ENCODE peak calls at places on chromosomes 3 and 15, in five cellular contexts. One of them, this sample, is unnamed.

GRCh38 chr3:134483195-134483890 is 2.4 kb downstream of the ANAPC13 start:
- DNase-seq in RWPE1: peak; percentile 59
- DNase-seq in H9: no peak
- DNase-seq in GM12865: no peak
- DNase-seq in neural progenitor cell: no peak
- DNase-seq in this sample: no peak

GRCh38 chr3:191345334-191345733 is 15.0 kb upstream of the UTS2B start:
- DNase-seq in GM12865: no peak
- DNase-seq in RWPE1: no peak
- DNase-seq in H9: no peak
- DNase-seq in neural progenitor cell: no peak
- DNase-seq in this sample: no peak

GRCh38 chr15:75063338-75063737 is 39.9 kb downstream of the PPCDC start:
- DNase-seq in neural progenitor cell: no peak
- DNase-seq in GM12865: no peak
- DNase-seq in RWPE1: no peak
- DNase-seq in H9: no peak
- DNase-seq in this sample: no peak

GRCh38 chr3:132550579-132551305 is 46.3 kb upstream of the ACKR4 start:
- DNase-seq in neural progenitor cell: no peak
- DNase-seq in RWPE1: no peak
- DNase-seq in H9: no peak
- DNase-seq in GM12865: no peak
- DNase-seq in this sample: no peak

GRCh38 chr15:82830427-82831173 is 21.2 kb downstream of the WHAMM start:
- DNase-seq in RWPE1: no peak
- DNase-seq in H9: no peak
- DNase-seq in neural progenitor cell: no peak
- DNase-seq in GM12865: peak; percentile 86
- DNase-seq in this sample: no peak

GRCh38 chr3:171374661-171375285 is 85.4 kb downstream of the TNIK start:
- DNase-seq in GM12865: no peak
- DNase-seq in RWPE1: no peak
- DNase-seq in neural progenitor cell: no peak
- DNase-seq in H9: no peak
- DNase-seq in this sample: no peak

GRCh38 chr3:194756460-194757355 is 71.0 kb downstream of the FAM43A start:
- DNase-seq in neural progenitor cell: no peak
- DNase-seq in GM12865: no peak
- DNase-seq in RWPE1: no peak
- DNase-seq in H9: no peak
- DNase-seq in this sample: no peak

GRCh38 chr3:177633671-177634207 is 436.5 kb upstream of the TBL1XR1 start:
- DNase-seq in RWPE1: no peak
- DNase-seq in neural progenitor cell: no peak
- DNase-seq in GM12865: no peak
- DNase-seq in H9: no peak
- DNase-seq in this sample: no peak

GRCh38 chr15:71471347-71471746 is 339.0 kb upstream of the NR2E3 start:
- DNase-seq in GM12865: peak; percentile 69
- DNase-seq in RWPE1: peak; percentile 73
- DNase-seq in H9: no peak
- DNase-seq in neural progenitor cell: no peak
- DNase-seq in this sample: no peak

GRCh38 chr3:112610121-112610520 is 30.8 kb downstream of the CCDC80 start:
- DNase-seq in H9: no peak
- DNase-seq in RWPE1: no peak
- DNase-seq in GM12865: no peak
- DNase-seq in neural progenitor cell: no peak
- DNase-seq in this sample: no peak

GRCh38 chr15:65028921-65029735 is at the start of gene MTFMT:
- DNase-seq in neural progenitor cell: peak; percentile 93
- DNase-seq in H9: peak; percentile 89
- DNase-seq in RWPE1: peak; percentile 98
- DNase-seq in GM12865: peak; percentile 90
- DNase-seq in this sample: peak; percentile 84

GRCh38 chr15:101149864-101150722 is 101.8 kb downstream of the CHSY1 start:
- DNase-seq in neural progenitor cell: no peak
- DNase-seq in GM12865: no peak
- DNase-seq in H9: no peak
- DNase-seq in RWPE1: no peak
- DNase-seq in this sample: no peak

GRCh38 chr3:63559884-63560283 is 92.6 kb upstream of the SNTN start:
- DNase-seq in H9: no peak
- DNase-seq in RWPE1: no peak
- DNase-seq in GM12865: no peak
- DNase-seq in neural progenitor cell: no peak
- DNase-seq in this sample: no peak

GRCh38 chr3:52379610-52380009 is 63.5 kb downstream of the DNAH1 start:
- DNase-seq in H9: no peak
- DNase-seq in neural progenitor cell: no peak
- DNase-seq in GM12865: no peak
- DNase-seq in RWPE1: no peak
- DNase-seq in this sample: no peak

GRCh38 chr15:51132384-51133139 is 37.9 kb upstream of the TNFAIP8L3 start:
- DNase-seq in RWPE1: peak; percentile 63
- DNase-seq in neural progenitor cell: peak; percentile 61
- DNase-seq in GM12865: peak; percentile 29
- DNase-seq in H9: peak; percentile 50
- DNase-seq in this sample: no peak

GRCh38 chr3:41202834-41203345 is 3.6 kb downstream of the CTNNB1 start:
- DNase-seq in H9: no peak
- DNase-seq in neural progenitor cell: peak; percentile 32
- DNase-seq in RWPE1: peak; percentile 26
- DNase-seq in GM12865: peak; percentile 58
- DNase-seq in this sample: no peak

GRCh38 chr15:88656760-88657221 is 18.0 kb downstream of the ISG20 start:
- DNase-seq in H9: no peak
- DNase-seq in RWPE1: no peak
- DNase-seq in GM12865: peak; percentile 89
- DNase-seq in neural progenitor cell: no peak
- DNase-seq in this sample: no peak

GRCh38 chr3:104460477-104461406 is 906.0 kb upstream of the ALCAM start:
- DNase-seq in H9: peak; percentile 39
- DNase-seq in neural progenitor cell: peak; percentile 53
- DNase-seq in GM12865: peak; percentile 13
- DNase-seq in RWPE1: peak; percentile 1
- DNase-seq in this sample: no peak

GRCh38 chr3:128864351-128864811 is 15.0 kb upstream of the ACAD9 start:
- DNase-seq in GM12865: no peak
- DNase-seq in H9: no peak
- DNase-seq in neural progenitor cell: peak; percentile 37
- DNase-seq in RWPE1: no peak
- DNase-seq in this sample: no peak

GRCh38 chr3:21846976-21847375 is 96.0 kb upstream of the ZNF385D start:
- DNase-seq in RWPE1: no peak
- DNase-seq in GM12865: no peak
- DNase-seq in neural progenitor cell: no peak
- DNase-seq in H9: no peak
- DNase-seq in this sample: no peak

GRCh38 chr15:58378241-58379085 is 53.3 kb upstream of the LIPC start:
- DNase-seq in neural progenitor cell: no peak
- DNase-seq in RWPE1: no peak
- DNase-seq in GM12865: no peak
- DNase-seq in H9: no peak
- DNase-seq in this sample: no peak

GRCh38 chr3:182508896-182509295 is 284.4 kb upstream of the ATP11B start:
- DNase-seq in neural progenitor cell: peak; percentile 42
- DNase-seq in RWPE1: no peak
- DNase-seq in GM12865: no peak
- DNase-seq in H9: no peak
- DNase-seq in this sample: no peak

GRCh38 chr3:119600732-119601131 is 3.0 kb downstream of the PLA1A start:
- DNase-seq in H9: peak; percentile 82
- DNase-seq in neural progenitor cell: peak; percentile 66
- DNase-seq in RWPE1: no peak
- DNase-seq in GM12865: peak; percentile 94
- DNase-seq in this sample: no peak

GRCh38 chr3:110895054-110895453 is 176.6 kb upstream of the NECTIN3 start:
- DNase-seq in neural progenitor cell: no peak
- DNase-seq in H9: no peak
- DNase-seq in GM12865: no peak
- DNase-seq in RWPE1: no peak
- DNase-seq in this sample: no peak

GRCh38 chr3:49906004-49906860 is 2.6 kb upstream of the MST1R start:
- DNase-seq in neural progenitor cell: peak; percentile 80
- DNase-seq in H9: peak; percentile 69
- DNase-seq in GM12865: peak; percentile 66
- DNase-seq in RWPE1: peak; percentile 67
- DNase-seq in this sample: peak; percentile 54

GRCh38 chr15:99925661-99926461 is 192.6 kb upstream of the LYSMD4 start:
- DNase-seq in RWPE1: peak; percentile 67
- DNase-seq in GM12865: peak; percentile 69
- DNase-seq in H9: peak; percentile 69
- DNase-seq in neural progenitor cell: peak; percentile 54
- DNase-seq in this sample: no peak

GRCh38 chr3:193688845-193689714 is 96.1 kb downstream of the OPA1 start:
- DNase-seq in H9: no peak
- DNase-seq in RWPE1: no peak
- DNase-seq in GM12865: no peak
- DNase-seq in neural progenitor cell: no peak
- DNase-seq in this sample: no peak

GRCh38 chr15:76196286-76196948 is 114.9 kb downstream of the ETFA start:
- DNase-seq in neural progenitor cell: no peak
- DNase-seq in RWPE1: peak; percentile 95
- DNase-seq in GM12865: peak; percentile 27
- DNase-seq in H9: no peak
- DNase-seq in this sample: no peak

GRCh38 chr15:92597548-92597947 is 58.0 kb downstream of the FAM174B start:
- DNase-seq in RWPE1: no peak
- DNase-seq in GM12865: no peak
- DNase-seq in neural progenitor cell: no peak
- DNase-seq in H9: no peak
- DNase-seq in this sample: no peak

GRCh38 chr15:92595506-92596337 is 59.9 kb downstream of the FAM174B start:
- DNase-seq in neural progenitor cell: no peak
- DNase-seq in GM12865: no peak
- DNase-seq in H9: no peak
- DNase-seq in RWPE1: no peak
- DNase-seq in this sample: no peak

GRCh38 chr15:92600902-92601301 is 54.7 kb downstream of the FAM174B start:
- DNase-seq in RWPE1: no peak
- DNase-seq in H9: no peak
- DNase-seq in neural progenitor cell: no peak
- DNase-seq in GM12865: no peak
- DNase-seq in this sample: no peak

GRCh38 chr15:92599394-92599970 is 56.1 kb downstream of the FAM174B start:
- DNase-seq in neural progenitor cell: no peak
- DNase-seq in H9: no peak
- DNase-seq in GM12865: no peak
- DNase-seq in RWPE1: no peak
- DNase-seq in this sample: no peak

DNA sequence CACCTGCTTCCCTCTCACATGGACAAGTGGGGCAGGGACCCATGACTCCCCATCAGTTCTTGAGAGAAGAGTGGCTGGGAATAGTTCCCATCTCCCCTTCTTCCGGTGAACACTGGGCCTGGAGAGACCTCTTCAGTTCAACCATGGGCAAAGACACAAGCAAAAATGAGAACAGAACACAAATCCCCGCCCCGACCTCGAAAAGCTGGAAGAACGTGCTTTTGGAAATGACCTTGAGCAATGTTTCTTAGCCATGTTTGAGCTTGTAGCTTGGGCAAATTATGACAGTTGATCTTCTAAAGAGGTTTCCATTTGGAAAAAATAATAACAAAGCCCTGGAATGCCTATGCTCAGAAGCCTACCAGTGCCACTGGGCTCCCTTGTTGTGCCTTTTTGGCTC is 59.0 kb downstream of the FAM174B start:
- DNase-seq in RWPE1: no peak
- DNase-seq in neural progenitor cell: no peak
- DNase-seq in H9: no peak
- DNase-seq in GM12865: no peak
- DNase-seq in this sample: no peak
- TF ChIP-seq CTCF in RWPE1: no peak
- TF ChIP-seq CTCF in neural progenitor cell: no peak
- TF ChIP-seq CTCF in H9: no peak
- TF ChIP-seq CTCF in GM12865: no peak
- TF ChIP-seq CTCF in this sample: no peak

GRCh38 chr15:69957175-69957574 is 140.5 kb downstream of the TLE3 start:
- DNase-seq in H9: no peak
- DNase-seq in neural progenitor cell: no peak
- DNase-seq in GM12865: peak; percentile 12
- DNase-seq in RWPE1: no peak
- DNase-seq in this sample: no peak
- TF ChIP-seq CTCF in H9: peak; percentile 26
- TF ChIP-seq CTCF in neural progenitor cell: no peak
- TF ChIP-seq CTCF in GM12865: no peak
- TF ChIP-seq CTCF in RWPE1: no peak
- TF ChIP-seq CTCF in this sample: no peak

GRCh38 chr3:27254896-27255295 is 114.3 kb downstream of the NEK10 start:
- DNase-seq in RWPE1: no peak
- DNase-seq in neural progenitor cell: no peak
- DNase-seq in H9: no peak
- DNase-seq in GM12865: no peak
- DNase-seq in this sample: no peak

GRCh38 chr3:27252646-27253045 is 116.5 kb downstream of the NEK10 start:
- DNase-seq in neural progenitor cell: no peak
- DNase-seq in H9: no peak
- DNase-seq in GM12865: no peak
- DNase-seq in RWPE1: no peak
- DNase-seq in this sample: no peak

GRCh38 chr3:27253391-27253790 is 115.8 kb downstream of the NEK10 start:
- DNase-seq in neural progenitor cell: no peak
- DNase-seq in H9: no peak
- DNase-seq in RWPE1: no peak
- DNase-seq in GM12865: no peak
- DNase-seq in this sample: no peak

GRCh38 chr3:27253831-27254230 is 115.4 kb downstream of the NEK10 start:
- DNase-seq in RWPE1: peak; percentile 38
- DNase-seq in neural progenitor cell: peak; percentile 68
- DNase-seq in H9: peak; percentile 64
- DNase-seq in GM12865: peak; percentile 44
- DNase-seq in this sample: no peak
- TF ChIP-seq CTCF in RWPE1: peak; percentile 23
- TF ChIP-seq CTCF in neural progenitor cell: peak; percentile 65
- TF ChIP-seq CTCF in H9: peak; percentile 73
- TF ChIP-seq CTCF in GM12865: peak; percentile 36
- TF ChIP-seq CTCF in this sample: no peak

GRCh38 chr3:187736418-187736871 is 8.8 kb downstream of the BCL6 start:
- DNase-seq in GM12865: no peak
- DNase-seq in RWPE1: no peak
- DNase-seq in neural progenitor cell: no peak
- DNase-seq in H9: no peak
- DNase-seq in this sample: no peak

GRCh38 chr3:187738089-187738399 is 7.2 kb downstream of the BCL6 start:
- DNase-seq in GM12865: no peak
- DNase-seq in RWPE1: no peak
- DNase-seq in H9: no peak
- DNase-seq in neural progenitor cell: no peak
- DNase-seq in this sample: no peak

GRCh38 chr3:187739125-187739560 is 6.1 kb downstream of the BCL6 start:
- DNase-seq in RWPE1: peak; percentile 38
- DNase-seq in H9: no peak
- DNase-seq in GM12865: no peak
- DNase-seq in neural progenitor cell: no peak
- DNase-seq in this sample: peak; percentile 64

GRCh38 chr3:187738400-187739124 is 6.7 kb downstream of the BCL6 start:
- DNase-seq in H9: peak; percentile 89
- DNase-seq in neural progenitor cell: peak; percentile 95
- DNase-seq in GM12865: peak; percentile 67
- DNase-seq in RWPE1: peak; percentile 92
- DNase-seq in this sample: peak; percentile 75

GRCh38 chr3:187737401-187738088 is 7.7 kb downstream of the BCL6 start:
- DNase-seq in RWPE1: peak; percentile 68
- DNase-seq in neural progenitor cell: peak; percentile 74
- DNase-seq in H9: peak; percentile 56
- DNase-seq in GM12865: no peak
- DNase-seq in this sample: no peak
- TF ChIP-seq CTCF in RWPE1: no peak
- TF ChIP-seq CTCF in neural progenitor cell: peak; percentile 11
- TF ChIP-seq CTCF in H9: peak; percentile 14
- TF ChIP-seq CTCF in GM12865: no peak
- TF ChIP-seq CTCF in this sample: no peak

This sample was measured in mesothelial cell of epicardium.